ENCODE peak calls at places on chromosomes 2 and 18, in seven cellular contexts. P, M, V, F, C, N and H are unnamed samples. For H3K4me1, the result is how much of the 10 kb centered on the place peaks cover.

GRCh38 chr2:240836781-240837467 is 16.9 kb upstream of the KIF1A start:
- DNase-seq in C (no peak), V (no peak), N (no peak), P (peak), F (no peak), M (peak), H (peak)

GRCh38 chr2:218605438-218605837 is 2.3 kb upstream of the PLCD4 start:
- DNase-seq in V (no peak), F (no peak), N (no peak), P (no peak), C (no peak), M (peak), H (peak)

GRCh38 chr18:48996041-48996440 is 45.3 kb upstream of the SMAD7 start:
- DNase-seq in P (no peak), M (no peak), C (no peak), V (no peak), N (no peak), F (no peak), H (peak)

GRCh38 chr2:240597419-240598181 is 11.1 kb downstream of the CAPN10 start:
- DNase-seq in V (no peak), F (no peak), N (no peak), M (peak), C (no peak), P (peak), H (peak)

GRCh38 chr2:85760371-85760770 is 6.6 kb downstream of the ATOH8 start:
- DNase-seq in P (no peak), N (no peak), V (no peak), F (no peak), C (no peak), M (no peak), H (peak)

GRCh38 chr2:153963247-153963646 is 91.5 kb downstream of the GALNT13 start:
- DNase-seq in C (no peak), M (no peak), V (no peak), F (no peak), N (no peak), P (no peak), H (no peak)

GRCh38 chr2:50491541-50492114 is 540.3 kb downstream of the NRXN1 start:
- DNase-seq in M (no peak), N (peak), C (peak), F (peak), P (no peak), V (no peak), H (no peak)

GRCh38 chr18:42459873-42460272 is 504.8 kb downstream of the PIK3C3 start:
- DNase-seq in M (no peak), N (peak), V (no peak), F (no peak), C (no peak), P (no peak), H (no peak)

GRCh38 chr2:239668651-239669050 is 267.8 kb upstream of the HDAC4 start:
- DNase-seq in C (no peak), M (no peak), F (no peak), P (no peak), V (no peak), N (no peak), H (no peak)

GRCh38 chr18:7174359-7175107 is 56.4 kb upstream of the LRRC30 start:
- DNase-seq in P (no peak), M (no peak), F (peak), N (peak), V (no peak), C (no peak), H (no peak)
- TF ChIP-seq CTCF in P (no peak), M (no peak), F (peak), N (peak), V (no peak), C (no peak), H (peak)

DNA sequence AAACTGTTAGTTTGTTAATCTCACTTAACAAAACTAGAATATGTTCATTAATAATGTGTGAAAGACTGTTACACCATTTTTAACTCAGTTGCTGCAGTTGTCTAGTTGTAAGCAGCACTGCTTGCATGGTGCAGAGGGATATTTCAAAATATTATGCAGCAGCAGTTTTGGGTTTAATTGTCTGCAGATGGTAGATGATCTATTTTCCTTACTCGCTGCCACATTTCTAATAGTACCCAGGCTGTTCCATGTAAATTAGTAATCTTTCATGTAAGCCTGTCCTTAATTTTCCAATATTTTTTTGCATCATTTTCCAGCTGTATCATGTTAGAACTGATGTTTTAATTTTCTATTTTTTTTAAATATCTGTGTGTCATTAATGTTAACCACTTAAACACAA is 488.1 kb upstream of the RAB12 start:
- DNase-seq in F (no peak), M (no peak), N (no peak), P (no peak), C (no peak), V (no peak), H (no peak)
- H3K4me1 ChIP-seq in F (under half), M (under half), N (under half), P (under half), C (under half), V (under half), H (under half)

DNA sequence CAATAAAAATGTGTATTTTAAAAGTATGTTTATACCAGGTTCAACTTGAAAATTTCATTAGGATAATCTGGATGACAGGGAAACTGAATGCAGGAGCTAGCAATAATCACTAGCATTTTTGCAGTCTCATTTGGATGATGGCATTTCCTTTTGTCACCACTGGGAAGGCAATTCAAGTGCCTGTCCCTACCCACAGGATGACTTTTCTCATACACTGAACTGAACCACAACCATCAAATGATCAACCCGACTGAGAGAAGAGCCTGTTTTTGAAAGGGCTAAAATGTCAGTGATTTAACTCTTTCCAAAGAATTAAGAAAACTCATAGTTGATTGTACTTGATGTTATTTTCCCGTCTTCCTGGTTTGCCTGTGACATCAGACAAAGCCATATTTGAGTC is 115.0 kb downstream of the FAM124B start:
- DNase-seq in V (no peak), P (no peak), C (no peak), M (no peak), N (no peak), F (peak), H (no peak)
- TF ChIP-seq CTCF in V (no peak), P (no peak), C (no peak), M (no peak), N (peak), F (peak), H (no peak)

DNA sequence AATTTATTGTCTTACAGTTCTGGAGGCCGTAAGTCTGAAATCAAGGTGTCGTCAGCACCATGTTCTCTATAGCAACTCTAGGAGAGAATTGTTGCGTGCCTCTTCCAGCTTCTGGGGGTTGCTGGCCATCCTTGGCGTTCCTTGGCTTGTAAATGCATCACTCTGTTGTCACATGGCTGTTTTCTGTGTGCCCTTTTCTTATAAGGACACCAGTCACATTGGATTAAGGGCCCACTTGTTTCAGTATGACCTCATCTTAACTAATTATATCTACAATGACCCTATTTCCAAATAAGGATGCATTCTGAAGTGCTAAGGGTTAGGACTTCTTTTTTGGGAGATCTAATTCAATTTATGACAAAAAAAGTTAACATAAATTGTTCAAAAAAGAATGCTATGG is 1.4 kb upstream of the PLEK start:
- DNase-seq in C (no peak), F (no peak), M (no peak), P (no peak), N (no peak), V (no peak), H (no peak)
- H3K4me1 ChIP-seq in C (under half), F (under half), M (under half), P (under half), N (under half), V (under half), H (under half)

DNA sequence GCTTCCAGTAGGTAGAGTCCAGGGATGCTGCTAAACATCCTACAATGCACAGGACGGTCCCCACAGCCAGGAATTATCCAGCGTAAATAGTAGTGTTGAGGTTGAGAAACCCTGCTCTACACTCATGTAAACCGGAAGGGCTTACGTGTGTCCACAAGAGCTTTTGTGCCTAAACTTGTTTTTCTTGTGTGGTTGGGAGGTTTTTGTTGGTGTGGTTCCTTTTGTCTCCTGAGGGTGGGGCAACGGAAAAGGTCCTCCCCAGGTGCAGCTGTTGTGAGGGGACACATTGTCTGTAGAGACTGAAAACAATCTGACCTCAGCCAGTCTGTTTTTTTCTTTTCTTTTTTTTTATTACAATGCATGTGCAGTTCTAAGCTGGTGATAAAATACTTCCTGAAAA is 72.7 kb upstream of the MGAT5 start:
- DNase-seq in N (peak), P (no peak), M (no peak), V (no peak), F (no peak), C (peak), H (no peak)
- TF ChIP-seq CTCF in N (peak), P (no peak), M (no peak), V (no peak), F (no peak), C (no peak), H (no peak)

GRCh38 chr2:160210599-160211138 is 10.6 kb upstream of the ITGB6 start:
- DNase-seq in M (peak), N (peak), F (peak), C (peak), V (peak), P (peak), H (peak)

GRCh38 chr2:160207804-160208661 is 8.0 kb upstream of the ITGB6 start:
- DNase-seq in V (peak), P (peak), C (peak), M (peak), N (peak), F (no peak), H (peak)

GRCh38 chr2:160207271-160207670 is 7.2 kb upstream of the ITGB6 start:
- DNase-seq in C (no peak), M (no peak), F (no peak), P (no peak), V (no peak), N (peak), H (no peak)

GRCh38 chr2:160208662-160209229 is 8.7 kb upstream of the ITGB6 start:
- DNase-seq in M (no peak), C (no peak), P (no peak), V (no peak), F (no peak), N (no peak), H (peak)

GRCh38 chr2:160209457-160209856 is 9.4 kb upstream of the ITGB6 start:
- DNase-seq in M (no peak), N (peak), F (no peak), V (no peak), C (no peak), P (no peak), H (no peak)
- H3K4me1 ChIP-seq in M (under half), N (half or more), F (under half), V (under half), C (under half), P (under half), H (half or more)